ENCODE peak calls at places on chromosomes 6 and 20, in six cellular contexts. One of them, this sample, is unnamed.

GRCh38 chr6:30554962-30555361 is 1.3 kb downstream of the GNL1 start:
- DNase-seq in astrocyte: no peak
- DNase-seq in AG04450: no peak
- DNase-seq in AML-193: no peak
- DNase-seq in right cardiac atrium: no peak
- DNase-seq in stimulated activated CD4-positive, alpha-beta T cell treated with anti-CD3 and anti-CD28 coated beads, TNF-alpha, amount 100 ng/mL, for 48 hours: no peak
- DNase-seq in this sample: no peak

GRCh38 chr6:133590814-133591213 is 298.1 kb upstream of the TCF21 start:
- DNase-seq in right cardiac atrium: no peak
- DNase-seq in stimulated activated CD4-positive, alpha-beta T cell treated with anti-CD3 and anti-CD28 coated beads, TNF-alpha, amount 100 ng/mL, for 48 hours: no peak
- DNase-seq in astrocyte: no peak
- DNase-seq in AG04450: no peak
- DNase-seq in AML-193: peak
- DNase-seq in this sample: peak

GRCh38 chr6:38493929-38494547 is 145.7 kb downstream of the BTBD9 start:
- DNase-seq in right cardiac atrium: peak
- DNase-seq in AML-193: peak
- DNase-seq in AG04450: peak
- DNase-seq in stimulated activated CD4-positive, alpha-beta T cell treated with anti-CD3 and anti-CD28 coated beads, TNF-alpha, amount 100 ng/mL, for 48 hours: peak
- DNase-seq in astrocyte: peak
- DNase-seq in this sample: peak

GRCh38 chr6:107716688-107717089 is 107.4 kb downstream of the SCML4 start:
- DNase-seq in AML-193: peak
- DNase-seq in right cardiac atrium: no peak
- DNase-seq in astrocyte: no peak
- DNase-seq in AG04450: no peak
- DNase-seq in stimulated activated CD4-positive, alpha-beta T cell treated with anti-CD3 and anti-CD28 coated beads, TNF-alpha, amount 100 ng/mL, for 48 hours: peak
- DNase-seq in this sample: peak

GRCh38 chr6:106431972-106432371 is 71.5 kb downstream of the CRYBG1 start:
- DNase-seq in AML-193: no peak
- DNase-seq in stimulated activated CD4-positive, alpha-beta T cell treated with anti-CD3 and anti-CD28 coated beads, TNF-alpha, amount 100 ng/mL, for 48 hours: no peak
- DNase-seq in AG04450: no peak
- DNase-seq in astrocyte: peak
- DNase-seq in right cardiac atrium: no peak
- DNase-seq in this sample: no peak

GRCh38 chr20:47868744-47869143 is 83.5 kb upstream of the SULF2 start:
- DNase-seq in astrocyte: no peak
- DNase-seq in right cardiac atrium: no peak
- DNase-seq in AML-193: no peak
- DNase-seq in AG04450: no peak
- DNase-seq in stimulated activated CD4-positive, alpha-beta T cell treated with anti-CD3 and anti-CD28 coated beads, TNF-alpha, amount 100 ng/mL, for 48 hours: no peak
- DNase-seq in this sample: no peak

GRCh38 chr20:40913224-40913821 is 115.3 kb upstream of the TOP1 start:
- DNase-seq in astrocyte: no peak
- DNase-seq in right cardiac atrium: no peak
- DNase-seq in stimulated activated CD4-positive, alpha-beta T cell treated with anti-CD3 and anti-CD28 coated beads, TNF-alpha, amount 100 ng/mL, for 48 hours: no peak
- DNase-seq in AML-193: no peak
- DNase-seq in AG04450: no peak
- DNase-seq in this sample: no peak

GRCh38 chr6:62803094-62803493 is 408.2 kb upstream of the FKBP1C start:
- DNase-seq in astrocyte: no peak
- DNase-seq in right cardiac atrium: peak
- DNase-seq in AG04450: no peak
- DNase-seq in AML-193: no peak
- DNase-seq in stimulated activated CD4-positive, alpha-beta T cell treated with anti-CD3 and anti-CD28 coated beads, TNF-alpha, amount 100 ng/mL, for 48 hours: no peak
- DNase-seq in this sample: no peak

GRCh38 chr6:74752303-74752702 is 453.6 kb downstream of the COL12A1 start:
- DNase-seq in stimulated activated CD4-positive, alpha-beta T cell treated with anti-CD3 and anti-CD28 coated beads, TNF-alpha, amount 100 ng/mL, for 48 hours: no peak
- DNase-seq in AG04450: no peak
- DNase-seq in right cardiac atrium: no peak
- DNase-seq in astrocyte: no peak
- DNase-seq in AML-193: no peak
- DNase-seq in this sample: no peak

GRCh38 chr6:148379481-148379880 is 36.8 kb downstream of the SASH1 start:
- DNase-seq in AML-193: no peak
- DNase-seq in right cardiac atrium: no peak
- DNase-seq in astrocyte: no peak
- DNase-seq in stimulated activated CD4-positive, alpha-beta T cell treated with anti-CD3 and anti-CD28 coated beads, TNF-alpha, amount 100 ng/mL, for 48 hours: no peak
- DNase-seq in AG04450: no peak
- DNase-seq in this sample: peak

GRCh38 chr6:81774542-81774941 is 22.1 kb upstream of the TENT5A start:
- DNase-seq in AG04450: no peak
- DNase-seq in AML-193: no peak
- DNase-seq in stimulated activated CD4-positive, alpha-beta T cell treated with anti-CD3 and anti-CD28 coated beads, TNF-alpha, amount 100 ng/mL, for 48 hours: no peak
- DNase-seq in astrocyte: no peak
- DNase-seq in right cardiac atrium: no peak
- DNase-seq in this sample: no peak

GRCh38 chr20:3914446-3914845 is 25.3 kb downstream of the PANK2 start:
- DNase-seq in right cardiac atrium: no peak
- DNase-seq in stimulated activated CD4-positive, alpha-beta T cell treated with anti-CD3 and anti-CD28 coated beads, TNF-alpha, amount 100 ng/mL, for 48 hours: no peak
- DNase-seq in AML-193: no peak
- DNase-seq in astrocyte: no peak
- DNase-seq in AG04450: no peak
- DNase-seq in this sample: no peak

GRCh38 chr6:118844915-118845314 is 49.0 kb upstream of the ASF1A start:
- DNase-seq in right cardiac atrium: no peak
- DNase-seq in stimulated activated CD4-positive, alpha-beta T cell treated with anti-CD3 and anti-CD28 coated beads, TNF-alpha, amount 100 ng/mL, for 48 hours: no peak
- DNase-seq in AG04450: no peak
- DNase-seq in AML-193: no peak
- DNase-seq in astrocyte: no peak
- DNase-seq in this sample: no peak

GRCh38 chr20:46923550-46923949 is 28.9 kb downstream of the EYA2 start:
- DNase-seq in stimulated activated CD4-positive, alpha-beta T cell treated with anti-CD3 and anti-CD28 coated beads, TNF-alpha, amount 100 ng/mL, for 48 hours: no peak
- DNase-seq in AG04450: no peak
- DNase-seq in AML-193: no peak
- DNase-seq in right cardiac atrium: no peak
- DNase-seq in astrocyte: no peak
- DNase-seq in this sample: no peak

GRCh38 chr20:37265152-37265551 is 3.5 kb upstream of the GHRH start:
- DNase-seq in stimulated activated CD4-positive, alpha-beta T cell treated with anti-CD3 and anti-CD28 coated beads, TNF-alpha, amount 100 ng/mL, for 48 hours: no peak
- DNase-seq in AML-193: peak
- DNase-seq in astrocyte: no peak
- DNase-seq in right cardiac atrium: no peak
- DNase-seq in AG04450: no peak
- DNase-seq in this sample: peak

GRCh38 chr6:129016844-129017243 is 133.9 kb downstream of the LAMA2 start:
- DNase-seq in AML-193: no peak
- DNase-seq in astrocyte: no peak
- DNase-seq in AG04450: no peak
- DNase-seq in right cardiac atrium: no peak
- DNase-seq in stimulated activated CD4-positive, alpha-beta T cell treated with anti-CD3 and anti-CD28 coated beads, TNF-alpha, amount 100 ng/mL, for 48 hours: no peak
- DNase-seq in this sample: no peak

GRCh38 chr6:123940551-123940950 is 136.9 kb downstream of the NKAIN2 start:
- DNase-seq in AG04450: peak
- DNase-seq in stimulated activated CD4-positive, alpha-beta T cell treated with anti-CD3 and anti-CD28 coated beads, TNF-alpha, amount 100 ng/mL, for 48 hours: no peak
- DNase-seq in right cardiac atrium: no peak
- DNase-seq in AML-193: no peak
- DNase-seq in astrocyte: peak
- DNase-seq in this sample: peak

GRCh38 chr6:36364669-36365479 is 22.6 kb downstream of the ETV7 start:
- DNase-seq in right cardiac atrium: no peak
- DNase-seq in astrocyte: peak
- DNase-seq in AML-193: no peak
- DNase-seq in AG04450: no peak
- DNase-seq in stimulated activated CD4-positive, alpha-beta T cell treated with anti-CD3 and anti-CD28 coated beads, TNF-alpha, amount 100 ng/mL, for 48 hours: no peak
- DNase-seq in this sample: peak

GRCh38 chr20:17646209-17646717 is 35.8 kb downstream of the RRBP1 start:
- DNase-seq in right cardiac atrium: no peak
- DNase-seq in AG04450: no peak
- DNase-seq in astrocyte: no peak
- DNase-seq in stimulated activated CD4-positive, alpha-beta T cell treated with anti-CD3 and anti-CD28 coated beads, TNF-alpha, amount 100 ng/mL, for 48 hours: no peak
- DNase-seq in AML-193: no peak
- DNase-seq in this sample: peak

GRCh38 chr6:13485923-13486557 is 1.4 kb downstream of the GFOD1 start:
- DNase-seq in AML-193: peak
- DNase-seq in right cardiac atrium: peak
- DNase-seq in stimulated activated CD4-positive, alpha-beta T cell treated with anti-CD3 and anti-CD28 coated beads, TNF-alpha, amount 100 ng/mL, for 48 hours: no peak
- DNase-seq in AG04450: no peak
- DNase-seq in astrocyte: peak
- DNase-seq in this sample: peak

GRCh38 chr6:170553686-170554085 is 483 bp upstream of the TBP start:
- DNase-seq in stimulated activated CD4-positive, alpha-beta T cell treated with anti-CD3 and anti-CD28 coated beads, TNF-alpha, amount 100 ng/mL, for 48 hours: no peak
- DNase-seq in astrocyte: peak
- DNase-seq in right cardiac atrium: no peak
- DNase-seq in AG04450: no peak
- DNase-seq in AML-193: peak
- DNase-seq in this sample: peak

GRCh38 chr6:30097902-30098606 is 14.8 kb downstream of the TRIM31 start:
- DNase-seq in stimulated activated CD4-positive, alpha-beta T cell treated with anti-CD3 and anti-CD28 coated beads, TNF-alpha, amount 100 ng/mL, for 48 hours: no peak
- DNase-seq in astrocyte: no peak
- DNase-seq in AG04450: no peak
- DNase-seq in right cardiac atrium: no peak
- DNase-seq in AML-193: no peak
- DNase-seq in this sample: no peak

GRCh38 chr6:121222656-121223055 is 111.6 kb downstream of the TBC1D32 start:
- DNase-seq in AML-193: no peak
- DNase-seq in AG04450: peak
- DNase-seq in right cardiac atrium: no peak
- DNase-seq in astrocyte: peak
- DNase-seq in stimulated activated CD4-positive, alpha-beta T cell treated with anti-CD3 and anti-CD28 coated beads, TNF-alpha, amount 100 ng/mL, for 48 hours: no peak
- DNase-seq in this sample: peak

GRCh38 chr20:2130668-2131067 is 29.0 kb downstream of the STK35 start:
- DNase-seq in AML-193: no peak
- DNase-seq in astrocyte: no peak
- DNase-seq in AG04450: no peak
- DNase-seq in stimulated activated CD4-positive, alpha-beta T cell treated with anti-CD3 and anti-CD28 coated beads, TNF-alpha, amount 100 ng/mL, for 48 hours: no peak
- DNase-seq in right cardiac atrium: no peak
- DNase-seq in this sample: no peak